ENCODE peak calls at places on chromosomes 5 and 9, in four cellular contexts. G is Right ventricle myocardium superior; N is AG09309; P is stimulated activated CD8-positive, alpha-beta memory T cell treated with anti-CD3 and anti-CD28 coated beads, Interleukin-12 subunit alpha, Interleukin-12 subunit beta, amount 100 ng/mL, for 4 hours. R is an unnamed sample.
A peak's percentile ranks its signal among the peaks of the same experiment; 100 is the strongest.

GRCh38 chr5:139658928-139659667 is 10.9 kb downstream of the CXXC5 start:
- DNase-seq in G (peak; percentile 70), N (no peak), P (no peak), R (peak; percentile 57)

GRCh38 chr9:101484046-101484445 is 48.5 kb upstream of the ALDOB start:
- DNase-seq in G (no peak), N (no peak), P (no peak), R (no peak)

GRCh38 chr5:36090033-36090432 is 23.4 kb upstream of the UGT3A2 start:
- DNase-seq in G (no peak), N (no peak), P (no peak), R (peak; percentile 87)

GRCh38 chr5:138340008-138340407 is 1.9 kb downstream of the FAM53C start:
- DNase-seq in G (no peak), N (no peak), P (no peak), R (no peak)

GRCh38 chr5:91179018-91179417 is 204.1 kb downstream of the ARRDC3 start:
- DNase-seq in G (no peak), N (no peak), P (no peak), R (no peak)

GRCh38 chr5:4204616-4205151 is 609.1 kb downstream of the IRX1 start:
- DNase-seq in G (no peak), N (no peak), P (no peak), R (no peak)

GRCh38 chr5:134133995-134134541 is 19.6 kb downstream of the TCF7 start:
- DNase-seq in G (peak; percentile 8), N (no peak), P (no peak), R (no peak)

GRCh38 chr5:74810915-74811314 is 43.9 kb downstream of the NSA2 start:
- DNase-seq in G (no peak), N (no peak), P (no peak), R (no peak)

GRCh38 chr5:74538206-74538661 is 102.3 kb downstream of the ENC1 start:
- DNase-seq in G (peak; percentile 82), N (peak; percentile 69), P (no peak), R (no peak)

GRCh38 chr5:178201927-178202235 is 2.5 kb upstream of the HNRNPAB start:
- DNase-seq in G (no peak), N (no peak), P (no peak), R (no peak)

GRCh38 chr5:170439246-170439943 is 50.2 kb upstream of the KCNMB1 start:
- DNase-seq in G (no peak), N (no peak), P (no peak), R (no peak)

GRCh38 chr9:129319938-129320481 is 141.9 kb upstream of the IER5L start:
- DNase-seq in G (peak; percentile 20), N (no peak), P (no peak), R (peak; percentile 39)

GRCh38 chr5:156755421-156756087 is 94.5 kb upstream of the PPP1R2B start:
- DNase-seq in G (no peak), N (no peak), P (no peak), R (no peak)

GRCh38 chr5:53359906-53360305 is 120.5 kb upstream of the FST start:
- DNase-seq in G (no peak), N (no peak), P (no peak), R (no peak)

GRCh38 chr5:152990771-152991170 is 499.7 kb upstream of the GRIA1 start:
- DNase-seq in G (no peak), N (no peak), P (no peak), R (no peak)

GRCh38 chr9:19533373-19533772 is 124.6 kb downstream of the ACER2 start:
- DNase-seq in G (no peak), N (no peak), P (no peak), R (no peak)

R was measured in GM23338.